ENCODE peak calls at places on chromosomes 13 and 19, in eight cellular contexts. G, X, P, C, M, J, D and S are unnamed samples. For H3K4me1, the result is how much of the 10 kb centered on the place peaks cover.

GRCh38 chr13:76917096-76917495 is 30.9 kb upstream of the KCTD12 start:
- DNase-seq in J (no peak), D (no peak), G (no peak), P (no peak), M (no peak), C (no peak), X (no peak), S (no peak)

GRCh38 chr13:113115363-113116205 is 7.0 kb upstream of the F10 start:
- DNase-seq in X (no peak), P (no peak), J (no peak), M (peak), G (no peak), C (no peak), D (peak), S (no peak)

GRCh38 chr19:55676384-55676783 is 1.4 kb downstream of the EPN1 start:
- DNase-seq in X (no peak), G (no peak), C (no peak), P (no peak), M (no peak), J (no peak), D (no peak), S (no peak)

GRCh38 chr13:84192125-84192524 is 309.9 kb upstream of the SLITRK1 start:
- DNase-seq in D (no peak), J (no peak), G (no peak), M (no peak), C (no peak), P (no peak), X (no peak), S (no peak)

GRCh38 chr13:43132228-43132627 is 108.8 kb downstream of the DNAJC15 start:
- DNase-seq in C (no peak), D (no peak), M (no peak), X (peak), G (no peak), J (no peak), P (peak), S (peak)

GRCh38 chr13:77300176-77301141 is 26.4 kb downstream of the MYCBP2 start:
- DNase-seq in X (no peak), P (no peak), M (no peak), G (no peak), J (no peak), C (no peak), D (no peak), S (no peak)

GRCh38 chr13:102862624-102863210 is 16.9 kb downstream of the ERCC5 start:
- DNase-seq in G (no peak), X (no peak), D (no peak), P (no peak), M (no peak), C (no peak), J (no peak), S (no peak)

GRCh38 chr13:44842158-44842557 is 147.1 kb downstream of the NUFIP1 start:
- DNase-seq in M (no peak), G (no peak), C (no peak), J (no peak), P (no peak), X (no peak), D (no peak), S (no peak)

GRCh38 chr13:29849071-29849541 is 1.3 kb downstream of the UBL3 start:
- DNase-seq in M (no peak), P (peak), D (no peak), G (peak), J (no peak), C (peak), X (no peak), S (peak)

GRCh38 chr13:37791699-37792098 is 77.9 kb downstream of the TRPC4 start:
- DNase-seq in P (no peak), M (no peak), C (no peak), J (no peak), D (no peak), X (no peak), G (no peak), S (no peak)

GRCh38 chr19:53906211-53907192 is 2.6 kb upstream of the CACNG7 start:
- DNase-seq in X (peak), G (peak), P (peak), C (peak), M (peak), J (peak), D (no peak), S (no peak)

GRCh38 chr13:112970552-112971287 is 1.7 kb downstream of the MCF2L start:
- DNase-seq in M (peak), P (no peak), J (no peak), G (no peak), X (no peak), C (no peak), D (no peak), S (no peak)

GRCh38 chr19:24040621-24041020 is 46.4 kb upstream of the ZNF254 start:
- DNase-seq in G (no peak), C (no peak), P (no peak), X (no peak), M (no peak), J (no peak), D (no peak), S (no peak)

GRCh38 chr13:97849305-97849704 is 104.2 kb upstream of the IPO5 start:
- DNase-seq in G (no peak), M (no peak), X (peak), J (no peak), P (no peak), C (no peak), D (no peak), S (peak)

GRCh38 chr13:46803586-46803985 is 6.6 kb upstream of the ESD start:
- DNase-seq in G (no peak), C (no peak), M (no peak), X (no peak), D (no peak), P (no peak), J (no peak), S (no peak)

GRCh38 chr13:76307157-76307556 is 579.0 kb downstream of the KCTD12 start:
- DNase-seq in X (no peak), G (no peak), J (no peak), P (no peak), D (no peak), C (no peak), M (no peak), S (no peak)

DNA sequence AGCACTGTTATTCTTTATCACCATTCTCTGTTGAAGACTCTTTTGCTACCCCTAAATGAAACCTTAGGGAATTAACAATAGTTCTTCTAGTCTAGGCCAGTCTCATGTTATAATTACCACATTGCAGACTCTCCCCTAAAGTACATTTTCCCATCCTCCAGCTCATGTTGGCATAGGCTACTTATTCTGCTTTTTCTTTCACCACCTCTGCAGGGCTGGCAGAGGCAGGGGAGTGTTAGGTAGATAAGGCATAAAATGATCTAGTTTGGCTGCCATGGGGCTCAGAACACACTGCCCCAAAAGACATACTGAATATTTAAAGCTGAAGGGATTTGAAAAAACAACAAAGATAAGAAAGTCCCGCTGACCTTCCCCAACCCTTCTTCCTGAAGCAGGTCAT is 82.7 kb upstream of the RFC3 start:
- DNase-seq in J (no peak), M (no peak), G (no peak), P (no peak), D (no peak), C (no peak), X (no peak), S (no peak)
- H3K4me1 ChIP-seq in J (under half), M (under half), G (under half), P (under half), D (under half), C (under half), X (under half), S (under half)

DNA sequence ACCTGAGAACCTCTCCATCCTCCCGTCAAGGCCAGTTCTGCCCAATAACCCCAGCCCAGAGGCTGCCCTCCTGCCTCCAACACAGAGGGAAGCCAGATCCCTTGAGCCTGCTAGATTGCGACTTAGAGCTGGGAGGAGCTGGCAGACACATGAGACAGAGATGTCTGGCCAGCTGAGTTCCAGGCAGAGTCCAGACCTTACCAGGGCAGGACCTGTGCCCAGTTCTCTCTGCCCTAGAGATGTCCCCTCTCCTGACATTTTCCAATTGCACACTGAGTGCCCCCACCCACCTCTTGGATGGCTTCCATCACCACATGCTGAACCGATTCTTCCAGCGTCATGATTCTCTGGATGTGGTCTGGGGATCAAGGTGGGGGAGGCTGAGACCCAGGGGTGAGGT is 3.0 kb downstream of the HOOK2 start:
- DNase-seq in D (no peak), J (no peak), X (no peak), M (peak), P (peak), G (no peak), C (no peak), S (no peak)
- H3K4me1 ChIP-seq in D (under half), J (under half), X (under half), M (under half), P (half or more), G (under half), C (under half), S (under half)

GRCh38 chr19:38708413-38709024 is 35.8 kb downstream of the CAPN12 start:
- DNase-seq in M (no peak), J (no peak), G (no peak), X (no peak), P (no peak), D (no peak), C (no peak), S (no peak)

GRCh38 chr19:38709119-38709518 is 35.2 kb downstream of the CAPN12 start:
- DNase-seq in X (no peak), P (no peak), D (no peak), J (no peak), G (no peak), M (no peak), C (no peak), S (no peak)

GRCh38 chr19:38705197-38706019 is 38.9 kb downstream of the CAPN12 start:
- DNase-seq in M (no peak), P (no peak), G (no peak), D (no peak), X (no peak), C (no peak), J (no peak), S (no peak)

GRCh38 chr19:38707512-38708114 is 36.7 kb downstream of the CAPN12 start:
- DNase-seq in X (no peak), C (no peak), M (no peak), D (peak), G (no peak), J (no peak), P (peak), S (no peak)

GRCh38 chr19:38706792-38707511 is 37.3 kb downstream of the CAPN12 start:
- DNase-seq in J (no peak), M (no peak), X (no peak), C (no peak), G (no peak), D (no peak), P (no peak), S (no peak)
- H3K4me1 ChIP-seq in J (under half), M (under half), X (under half), C (under half), G (under half), D (half or more), P (half or more), S (under half)

GRCh38 chr13:40598599-40598998 is 67.8 kb downstream of the FOXO1 start:
- DNase-seq in C (no peak), X (no peak), J (no peak), G (no peak), D (peak), P (no peak), M (no peak), S (no peak)

GRCh38 chr13:40599146-40599545 is 67.3 kb downstream of the FOXO1 start:
- DNase-seq in X (no peak), P (no peak), J (no peak), D (no peak), G (no peak), C (no peak), M (no peak), S (no peak)

GRCh38 chr13:40599722-40600121 is 66.7 kb downstream of the FOXO1 start:
- DNase-seq in J (no peak), X (no peak), D (no peak), P (no peak), G (no peak), C (no peak), M (no peak), S (no peak)

GRCh38 chr13:40596484-40596883 is 70.0 kb downstream of the FOXO1 start:
- DNase-seq in X (no peak), G (no peak), M (no peak), J (no peak), P (no peak), D (no peak), C (no peak), S (no peak)

DNA sequence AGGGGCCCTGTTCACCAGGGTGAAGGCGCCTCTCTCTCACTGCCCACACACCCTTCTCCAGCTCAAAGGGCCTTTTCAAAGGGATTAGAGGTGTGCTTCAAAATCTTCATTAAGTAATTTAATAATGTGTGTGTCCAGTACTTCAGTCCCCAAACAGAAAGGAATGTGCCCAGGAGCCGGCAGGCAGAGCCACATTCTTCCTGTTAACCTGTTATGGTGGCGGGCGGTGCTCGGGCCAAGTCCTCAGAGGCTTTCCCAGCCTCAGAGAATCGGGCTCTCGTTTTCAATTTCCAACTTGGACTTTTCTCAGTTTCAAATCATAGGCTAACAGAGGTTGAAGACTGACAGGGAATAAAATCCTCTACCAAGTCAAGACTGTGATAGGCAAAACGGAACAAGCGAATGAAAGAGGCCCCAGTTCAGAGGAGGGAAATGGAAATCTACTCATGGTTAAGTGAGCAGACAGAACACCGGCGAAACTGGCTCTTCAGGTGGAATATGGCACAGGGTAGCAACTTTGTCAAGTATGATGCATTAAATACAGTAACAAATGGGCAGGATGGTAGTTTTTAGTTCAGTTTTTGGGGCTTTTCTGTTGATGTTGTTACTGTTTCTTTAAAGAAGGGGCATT is 68.6 kb downstream of the FOXO1 start:
- DNase-seq in M (no peak), J (no peak), C (no peak), G (no peak), X (no peak), P (no peak), D (no peak), S (no peak)
- H3K4me1 ChIP-seq in M (under half), J (under half), C (half or more), G (half or more), X (under half), P (half or more), D (half or more), S (under half)

GRCh38 chr19:10872551-10873107 is 1.3 kb downstream of the CARM1 start:
- DNase-seq in G (no peak), J (no peak), D (no peak), M (no peak), P (no peak), C (no peak), X (no peak), S (no peak)
- H3K4me1 ChIP-seq in G (under half), J (under half), D (under half), M (under half), P (under half), C (under half), X (under half), S (under half)

GRCh38 chr13:65932587-65933239 is 1297.4 kb downstream of the PCDH9 start:
- DNase-seq in G (no peak), P (no peak), M (no peak), J (no peak), C (no peak), D (no peak), X (no peak), S (peak)
- H3K4me1 ChIP-seq in G (under half), P (under half), M (under half), J (under half), C (under half), D (under half), X (under half), S (under half)